ENCODE peak calls at places on chromosomes 11 and 22, in ten cellular contexts. One of them, this sample, is unnamed.

GRCh38 chr11:78030429-78031325 is 7.6 kb upstream of the KCTD14 start:
- DNase-seq in kidney: peak; percentile 75
- DNase-seq in T-helper 9 cell: no peak
- DNase-seq in NCI-H2171 treated with DMSO at 0.1 percent for 48 hours: peak; percentile 100
- DNase-seq in NCI-H2029 treated with DMSO at 0.1 percent for 48 hours: peak; percentile 97
- DNase-seq in effector memory CD4-positive, alpha-beta T cell: no peak
- DNase-seq in T-helper 1 cell: no peak
- DNase-seq in left ventricle myocardium inferior: peak; percentile 55
- DNase-seq in activated effector memory CD4-positive, alpha-beta T cell treated with anti-CD3 and anti-CD28 coated beads, Interleukin-2, amount 50 U/mL, for 16 hours: no peak
- DNase-seq in Ammon's horn: peak; percentile 96
- DNase-seq in this sample: peak; percentile 62

GRCh38 chr11:91742155-91742554 is 482.5 kb upstream of the FAT3 start:
- DNase-seq in activated effector memory CD4-positive, alpha-beta T cell treated with anti-CD3 and anti-CD28 coated beads, Interleukin-2, amount 50 U/mL, for 16 hours: no peak
- DNase-seq in NCI-H2171 treated with DMSO at 0.1 percent for 48 hours: no peak
- DNase-seq in effector memory CD4-positive, alpha-beta T cell: no peak
- DNase-seq in T-helper 9 cell: no peak
- DNase-seq in kidney: no peak
- DNase-seq in left ventricle myocardium inferior: no peak
- DNase-seq in T-helper 1 cell: no peak
- DNase-seq in Ammon's horn: no peak
- DNase-seq in NCI-H2029 treated with DMSO at 0.1 percent for 48 hours: no peak
- DNase-seq in this sample: no peak

GRCh38 chr11:94932503-94932902 is 40.9 kb downstream of the CWC15 start:
- DNase-seq in T-helper 9 cell: no peak
- DNase-seq in activated effector memory CD4-positive, alpha-beta T cell treated with anti-CD3 and anti-CD28 coated beads, Interleukin-2, amount 50 U/mL, for 16 hours: no peak
- DNase-seq in left ventricle myocardium inferior: no peak
- DNase-seq in NCI-H2029 treated with DMSO at 0.1 percent for 48 hours: no peak
- DNase-seq in effector memory CD4-positive, alpha-beta T cell: no peak
- DNase-seq in kidney: no peak
- DNase-seq in Ammon's horn: no peak
- DNase-seq in T-helper 1 cell: no peak
- DNase-seq in NCI-H2171 treated with DMSO at 0.1 percent for 48 hours: no peak
- DNase-seq in this sample: no peak

GRCh38 chr11:77821349-77821851 is 456 bp downstream of the AAMDC start:
- DNase-seq in NCI-H2171 treated with DMSO at 0.1 percent for 48 hours: no peak
- DNase-seq in T-helper 1 cell: no peak
- DNase-seq in T-helper 9 cell: no peak
- DNase-seq in effector memory CD4-positive, alpha-beta T cell: no peak
- DNase-seq in left ventricle myocardium inferior: peak; percentile 21
- DNase-seq in activated effector memory CD4-positive, alpha-beta T cell treated with anti-CD3 and anti-CD28 coated beads, Interleukin-2, amount 50 U/mL, for 16 hours: peak; percentile 69
- DNase-seq in kidney: peak; percentile 72
- DNase-seq in Ammon's horn: peak; percentile 32
- DNase-seq in NCI-H2029 treated with DMSO at 0.1 percent for 48 hours: peak; percentile 27
- DNase-seq in this sample: peak; percentile 31

GRCh38 chr11:15707971-15708370 is 593.2 kb downstream of the INSC start:
- DNase-seq in T-helper 1 cell: no peak
- DNase-seq in T-helper 9 cell: no peak
- DNase-seq in NCI-H2171 treated with DMSO at 0.1 percent for 48 hours: no peak
- DNase-seq in effector memory CD4-positive, alpha-beta T cell: no peak
- DNase-seq in left ventricle myocardium inferior: peak; percentile 18
- DNase-seq in activated effector memory CD4-positive, alpha-beta T cell treated with anti-CD3 and anti-CD28 coated beads, Interleukin-2, amount 50 U/mL, for 16 hours: no peak
- DNase-seq in NCI-H2029 treated with DMSO at 0.1 percent for 48 hours: peak; percentile 88
- DNase-seq in kidney: peak; percentile 89
- DNase-seq in Ammon's horn: peak; percentile 29
- DNase-seq in this sample: peak; percentile 90

GRCh38 chr11:45399166-45399565 is 113.0 kb upstream of the SYT13 start:
- DNase-seq in T-helper 1 cell: no peak
- DNase-seq in NCI-H2029 treated with DMSO at 0.1 percent for 48 hours: no peak
- DNase-seq in kidney: no peak
- DNase-seq in effector memory CD4-positive, alpha-beta T cell: no peak
- DNase-seq in NCI-H2171 treated with DMSO at 0.1 percent for 48 hours: peak; percentile 52
- DNase-seq in Ammon's horn: no peak
- DNase-seq in activated effector memory CD4-positive, alpha-beta T cell treated with anti-CD3 and anti-CD28 coated beads, Interleukin-2, amount 50 U/mL, for 16 hours: peak; percentile 6
- DNase-seq in T-helper 9 cell: no peak
- DNase-seq in left ventricle myocardium inferior: no peak
- DNase-seq in this sample: no peak

GRCh38 chr22:40666151-40666848 is 13.0 kb upstream of the MCHR1 start:
- DNase-seq in T-helper 1 cell: no peak
- DNase-seq in kidney: no peak
- DNase-seq in activated effector memory CD4-positive, alpha-beta T cell treated with anti-CD3 and anti-CD28 coated beads, Interleukin-2, amount 50 U/mL, for 16 hours: no peak
- DNase-seq in T-helper 9 cell: no peak
- DNase-seq in effector memory CD4-positive, alpha-beta T cell: no peak
- DNase-seq in left ventricle myocardium inferior: peak; percentile 61
- DNase-seq in Ammon's horn: no peak
- DNase-seq in NCI-H2171 treated with DMSO at 0.1 percent for 48 hours: no peak
- DNase-seq in NCI-H2029 treated with DMSO at 0.1 percent for 48 hours: no peak
- DNase-seq in this sample: no peak

GRCh38 chr22:46749682-46750529 is 11.9 kb upstream of the CERK start:
- DNase-seq in NCI-H2029 treated with DMSO at 0.1 percent for 48 hours: no peak
- DNase-seq in activated effector memory CD4-positive, alpha-beta T cell treated with anti-CD3 and anti-CD28 coated beads, Interleukin-2, amount 50 U/mL, for 16 hours: peak; percentile 73
- DNase-seq in kidney: peak; percentile 68
- DNase-seq in effector memory CD4-positive, alpha-beta T cell: no peak
- DNase-seq in NCI-H2171 treated with DMSO at 0.1 percent for 48 hours: no peak
- DNase-seq in T-helper 1 cell: no peak
- DNase-seq in T-helper 9 cell: no peak
- DNase-seq in Ammon's horn: no peak
- DNase-seq in left ventricle myocardium inferior: no peak
- DNase-seq in this sample: peak; percentile 64

GRCh38 chr22:42716649-42717127 is 4.0 kb downstream of the A4GALT start:
- DNase-seq in activated effector memory CD4-positive, alpha-beta T cell treated with anti-CD3 and anti-CD28 coated beads, Interleukin-2, amount 50 U/mL, for 16 hours: no peak
- DNase-seq in Ammon's horn: no peak
- DNase-seq in NCI-H2029 treated with DMSO at 0.1 percent for 48 hours: no peak
- DNase-seq in T-helper 9 cell: no peak
- DNase-seq in left ventricle myocardium inferior: no peak
- DNase-seq in NCI-H2171 treated with DMSO at 0.1 percent for 48 hours: peak; percentile 60
- DNase-seq in kidney: no peak
- DNase-seq in T-helper 1 cell: no peak
- DNase-seq in effector memory CD4-positive, alpha-beta T cell: no peak
- DNase-seq in this sample: no peak

GRCh38 chr11:35515224-35515623 is 10.2 kb downstream of the PAMR1 start:
- DNase-seq in activated effector memory CD4-positive, alpha-beta T cell treated with anti-CD3 and anti-CD28 coated beads, Interleukin-2, amount 50 U/mL, for 16 hours: no peak
- DNase-seq in kidney: no peak
- DNase-seq in NCI-H2029 treated with DMSO at 0.1 percent for 48 hours: no peak
- DNase-seq in NCI-H2171 treated with DMSO at 0.1 percent for 48 hours: no peak
- DNase-seq in effector memory CD4-positive, alpha-beta T cell: no peak
- DNase-seq in T-helper 1 cell: no peak
- DNase-seq in T-helper 9 cell: no peak
- DNase-seq in Ammon's horn: no peak
- DNase-seq in left ventricle myocardium inferior: no peak
- DNase-seq in this sample: no peak

GRCh38 chr22:17964153-17964552 is 60.2 kb downstream of the MICAL3 start:
- DNase-seq in T-helper 1 cell: no peak
- DNase-seq in left ventricle myocardium inferior: no peak
- DNase-seq in Ammon's horn: no peak
- DNase-seq in NCI-H2029 treated with DMSO at 0.1 percent for 48 hours: no peak
- DNase-seq in T-helper 9 cell: no peak
- DNase-seq in activated effector memory CD4-positive, alpha-beta T cell treated with anti-CD3 and anti-CD28 coated beads, Interleukin-2, amount 50 U/mL, for 16 hours: no peak
- DNase-seq in kidney: peak; percentile 37
- DNase-seq in effector memory CD4-positive, alpha-beta T cell: no peak
- DNase-seq in NCI-H2171 treated with DMSO at 0.1 percent for 48 hours: no peak
- DNase-seq in this sample: no peak

GRCh38 chr22:37123649-37124048 is 14.1 kb upstream of the TMPRSS6 start:
- DNase-seq in T-helper 9 cell: no peak
- DNase-seq in effector memory CD4-positive, alpha-beta T cell: no peak
- DNase-seq in Ammon's horn: no peak
- DNase-seq in activated effector memory CD4-positive, alpha-beta T cell treated with anti-CD3 and anti-CD28 coated beads, Interleukin-2, amount 50 U/mL, for 16 hours: no peak
- DNase-seq in NCI-H2171 treated with DMSO at 0.1 percent for 48 hours: no peak
- DNase-seq in NCI-H2029 treated with DMSO at 0.1 percent for 48 hours: no peak
- DNase-seq in left ventricle myocardium inferior: no peak
- DNase-seq in T-helper 1 cell: no peak
- DNase-seq in kidney: no peak
- DNase-seq in this sample: no peak

GRCh38 chr22:25078591-25078990 is 121.1 kb upstream of the CRYBB3 start:
- DNase-seq in Ammon's horn: no peak
- DNase-seq in T-helper 1 cell: no peak
- DNase-seq in effector memory CD4-positive, alpha-beta T cell: no peak
- DNase-seq in left ventricle myocardium inferior: no peak
- DNase-seq in activated effector memory CD4-positive, alpha-beta T cell treated with anti-CD3 and anti-CD28 coated beads, Interleukin-2, amount 50 U/mL, for 16 hours: no peak
- DNase-seq in kidney: no peak
- DNase-seq in NCI-H2171 treated with DMSO at 0.1 percent for 48 hours: no peak
- DNase-seq in T-helper 9 cell: no peak
- DNase-seq in NCI-H2029 treated with DMSO at 0.1 percent for 48 hours: no peak
- DNase-seq in this sample: no peak

GRCh38 chr11:102603091-102603490 is 22.0 kb downstream of the MMP20 start:
- DNase-seq in T-helper 9 cell: no peak
- DNase-seq in T-helper 1 cell: no peak
- DNase-seq in kidney: no peak
- DNase-seq in Ammon's horn: peak; percentile 91
- DNase-seq in NCI-H2029 treated with DMSO at 0.1 percent for 48 hours: no peak
- DNase-seq in left ventricle myocardium inferior: no peak
- DNase-seq in effector memory CD4-positive, alpha-beta T cell: no peak
- DNase-seq in NCI-H2171 treated with DMSO at 0.1 percent for 48 hours: no peak
- DNase-seq in activated effector memory CD4-positive, alpha-beta T cell treated with anti-CD3 and anti-CD28 coated beads, Interleukin-2, amount 50 U/mL, for 16 hours: no peak
- DNase-seq in this sample: no peak

GRCh38 chr22:44202261-44202789 is 21.6 kb downstream of the PARVG start:
- DNase-seq in Ammon's horn: peak; percentile 26
- DNase-seq in left ventricle myocardium inferior: no peak
- DNase-seq in kidney: no peak
- DNase-seq in activated effector memory CD4-positive, alpha-beta T cell treated with anti-CD3 and anti-CD28 coated beads, Interleukin-2, amount 50 U/mL, for 16 hours: peak; percentile 39
- DNase-seq in effector memory CD4-positive, alpha-beta T cell: no peak
- DNase-seq in NCI-H2029 treated with DMSO at 0.1 percent for 48 hours: no peak
- DNase-seq in T-helper 9 cell: no peak
- DNase-seq in T-helper 1 cell: no peak
- DNase-seq in NCI-H2171 treated with DMSO at 0.1 percent for 48 hours: peak; percentile 26
- DNase-seq in this sample: no peak

GRCh38 chr11:14336507-14337503 is 22.2 kb downstream of the RRAS2 start:
- DNase-seq in NCI-H2171 treated with DMSO at 0.1 percent for 48 hours: no peak
- DNase-seq in kidney: no peak
- DNase-seq in NCI-H2029 treated with DMSO at 0.1 percent for 48 hours: no peak
- DNase-seq in left ventricle myocardium inferior: no peak
- DNase-seq in activated effector memory CD4-positive, alpha-beta T cell treated with anti-CD3 and anti-CD28 coated beads, Interleukin-2, amount 50 U/mL, for 16 hours: no peak
- DNase-seq in effector memory CD4-positive, alpha-beta T cell: no peak
- DNase-seq in Ammon's horn: no peak
- DNase-seq in T-helper 1 cell: no peak
- DNase-seq in T-helper 9 cell: no peak
- DNase-seq in this sample: no peak

GRCh38 chr11:112655386-112655785 is 305.8 kb upstream of the NCAM1 start:
- DNase-seq in NCI-H2029 treated with DMSO at 0.1 percent for 48 hours: no peak
- DNase-seq in left ventricle myocardium inferior: peak; percentile 87
- DNase-seq in NCI-H2171 treated with DMSO at 0.1 percent for 48 hours: no peak
- DNase-seq in T-helper 9 cell: no peak
- DNase-seq in activated effector memory CD4-positive, alpha-beta T cell treated with anti-CD3 and anti-CD28 coated beads, Interleukin-2, amount 50 U/mL, for 16 hours: no peak
- DNase-seq in T-helper 1 cell: no peak
- DNase-seq in kidney: peak; percentile 92
- DNase-seq in Ammon's horn: peak; percentile 92
- DNase-seq in effector memory CD4-positive, alpha-beta T cell: no peak
- DNase-seq in this sample: no peak